ENCODE peak calls at places on chromosomes 6 and 20, in eight cellular contexts. Q is Right ventricle myocardium superior; L is body of pancreas; A is tibial artery; S is stromal cell of bone marrow; R is A549; I is activated CD4-positive, alpha-beta T cell treated with anti-CD3 and anti-CD28 coated beads for 24 hours; V is smooth muscle cell of the brain vasculature. T is an unnamed sample.

GRCh38 chr6:49720372-49720771 is 7.0 kb upstream of the CRISP2 start:
- DNase-seq in R (no peak), Q (no peak), I (no peak), V (no peak), S (no peak), L (no peak), A (no peak), T (no peak)

GRCh38 chr20:48421547-48421946 is 406.3 kb downstream of the PREX1 start:
- DNase-seq in L (no peak), I (no peak), Q (no peak), A (no peak), V (no peak), R (no peak), S (no peak), T (no peak)

GRCh38 chr20:41392871-41393704 is 26.5 kb upstream of the EMILIN3 start:
- DNase-seq in L (peak; percentile 37), A (peak; percentile 57), R (no peak), S (peak; percentile 6), Q (peak; percentile 87), V (no peak), I (no peak), T (no peak)

GRCh38 chr6:46320505-46320904 is 149.7 kb upstream of the ENPP5 start:
- DNase-seq in A (no peak), L (no peak), Q (no peak), V (no peak), S (no peak), R (no peak), I (no peak), T (no peak)

GRCh38 chr6:162032620-162033019 is 694.9 kb downstream of the PRKN start:
- DNase-seq in R (no peak), L (no peak), A (no peak), I (no peak), S (peak; percentile 28), V (peak; percentile 31), Q (no peak), T (no peak)

GRCh38 chr20:33947709-33948295 is 45.9 kb upstream of the RALY start:
- DNase-seq in A (no peak), S (no peak), I (peak; percentile 40), Q (no peak), V (no peak), L (no peak), R (peak; percentile 56), T (peak; percentile 89)

GRCh38 chr20:38200646-38201045 is 35.6 kb upstream of the TGM2 start:
- DNase-seq in I (no peak), R (no peak), L (no peak), V (no peak), A (peak; percentile 15), Q (no peak), S (no peak), T (peak; percentile 4)

GRCh38 chr20:8066662-8067061 is 47.1 kb upstream of the TMX4 start:
- DNase-seq in Q (no peak), R (no peak), V (no peak), A (no peak), L (no peak), I (no peak), S (no peak), T (no peak)

GRCh38 chr6:45112711-45113110 is 215.4 kb upstream of the RUNX2 start:
- DNase-seq in L (no peak), R (no peak), A (no peak), I (no peak), Q (no peak), V (no peak), S (no peak), T (no peak)

GRCh38 chr6:827431-827830 is 134.5 kb upstream of the EXOC2 start:
- DNase-seq in L (no peak), R (no peak), V (no peak), I (no peak), S (no peak), Q (no peak), A (no peak), T (no peak)

GRCh38 chr6:157087974-157088373 is 235.3 kb downstream of the TMEM242 start:
- DNase-seq in V (no peak), Q (no peak), A (no peak), L (peak; percentile 36), R (no peak), S (no peak), I (no peak), T (no peak)

GRCh38 chr6:118708736-118709135 is 57.3 kb upstream of the CEP85L start:
- DNase-seq in L (no peak), Q (no peak), I (no peak), S (peak; percentile 77), A (no peak), V (no peak), R (no peak), T (no peak)

GRCh38 chr6:85449818-85450577 is at the start of gene NT5E:
- DNase-seq in V (no peak), S (peak; percentile 83), Q (peak; percentile 84), A (peak; percentile 83), R (peak; percentile 55), L (peak; percentile 51), I (peak; percentile 18), T (peak; percentile 93)

GRCh38 chr6:27178860-27179259 is 68.6 kb upstream of the PRSS16 start:
- DNase-seq in V (no peak), R (no peak), S (no peak), Q (no peak), L (no peak), I (no peak), A (no peak), T (peak; percentile 28)

GRCh38 chr6:52361945-52362442 is at the start of gene PAQR8:
- DNase-seq in L (peak; percentile 58), I (peak; percentile 70), S (peak; percentile 27), R (peak; percentile 66), A (peak; percentile 52), Q (peak; percentile 88), V (no peak), T (peak; percentile 93)

GRCh38 chr20:20184149-20184548 is 131.8 kb downstream of the CFAP61 start:
- DNase-seq in Q (no peak), L (no peak), A (no peak), R (no peak), S (no peak), I (peak; percentile 7), V (no peak), T (no peak)

GRCh38 chr20:56088381-56088780 is 83.1 kb upstream of the CBLN4 start:
- DNase-seq in S (no peak), R (no peak), A (no peak), L (no peak), I (no peak), V (no peak), Q (no peak), T (no peak)

GRCh38 chr6:38273325-38273724 is 366.4 kb downstream of the BTBD9 start:
- DNase-seq in L (no peak), Q (no peak), R (no peak), A (no peak), V (no peak), S (no peak), I (no peak), T (no peak)

GRCh38 chr6:7991992-7992815 is 72.0 kb downstream of the BLOC1S5 start:
- DNase-seq in V (peak; percentile 53), I (no peak), A (peak; percentile 26), L (no peak), Q (peak; percentile 46), R (peak; percentile 54), S (peak; percentile 69), T (peak; percentile 43)

GRCh38 chr6:28569748-28570147 is 44.1 kb downstream of the GPX5 start:
- DNase-seq in I (no peak), Q (no peak), V (no peak), S (no peak), L (no peak), A (no peak), R (no peak), T (no peak)

GRCh38 chr20:3800256-3800877 is 4.3 kb downstream of the CDC25B start:
- DNase-seq in S (no peak), I (no peak), V (no peak), Q (no peak), A (no peak), R (no peak), L (no peak), T (peak; percentile 55)

GRCh38 chr6:130776287-130776925 is 50.8 kb upstream of the SMLR1 start:
- DNase-seq in L (no peak), S (no peak), Q (no peak), A (no peak), I (no peak), R (no peak), V (no peak), T (no peak)

GRCh38 chr6:81237226-81237625 is 515.3 kb downstream of the TENT5A start:
- DNase-seq in I (no peak), S (no peak), A (no peak), R (no peak), Q (no peak), L (no peak), V (no peak), T (no peak)

GRCh38 chr6:43009124-43009523 is 4.6 kb downstream of the MEA1 start:
- DNase-seq in L (peak; percentile 23), A (no peak), R (no peak), I (no peak), V (no peak), S (no peak), Q (peak; percentile 71), T (peak; percentile 48)

GRCh38 chr6:18242062-18242851 is 22.1 kb downstream of the DEK start:
- DNase-seq in V (no peak), Q (no peak), I (no peak), L (no peak), S (peak; percentile 79), R (no peak), A (no peak), T (no peak)

GRCh38 chr20:11891081-11891826 is 26.4 kb upstream of the BTBD3 start:
- DNase-seq in A (peak; percentile 25), L (peak; percentile 50), I (peak; percentile 4), V (no peak), Q (peak; percentile 74), S (no peak), R (peak; percentile 21), T (no peak)

GRCh38 chr6:159831373-159831679 is 31.2 kb downstream of the PNLDC1 start:
- DNase-seq in I (no peak), V (no peak), A (no peak), Q (no peak), S (no peak), R (no peak), L (peak; percentile 56), T (no peak)

GRCh38 chr6:158648682-158649131 is 1.1 kb upstream of the SYTL3 start:
- DNase-seq in I (no peak), Q (no peak), L (no peak), A (no peak), R (no peak), S (peak; percentile 87), V (no peak), T (no peak)

GRCh38 chr6:143027058-143027457 is 33.6 kb upstream of the AIG1 start:
- DNase-seq in S (no peak), R (no peak), A (peak; percentile 31), L (peak; percentile 47), I (peak; percentile 37), Q (peak; percentile 53), V (no peak), T (peak; percentile 37)

GRCh38 chr6:167559675-167560479 is 235.0 kb downstream of the TTLL2 start:
- DNase-seq in V (no peak), L (peak; percentile 85), I (no peak), R (no peak), S (no peak), Q (no peak), A (no peak), T (no peak)

GRCh38 chr20:56439784-56440291 is 27.8 kb downstream of the CASS4 start:
- DNase-seq in A (no peak), L (peak; percentile 37), S (peak; percentile 44), V (peak; percentile 47), Q (peak; percentile 80), I (no peak), R (no peak), T (no peak)

GRCh38 chr6:33583591-33584155 is 3.6 kb upstream of the BAK1 start:
- DNase-seq in A (no peak), S (no peak), I (no peak), L (no peak), Q (no peak), V (no peak), R (peak; percentile 38), T (peak; percentile 65)

GRCh38 chr6:14472964-14473363 is 355.4 kb downstream of the CD83 start:
- DNase-seq in L (no peak), Q (no peak), V (no peak), S (no peak), R (no peak), I (no peak), A (no peak), T (no peak)

GRCh38 chr6:145569140-145569539 is 166.2 kb downstream of the EPM2A start:
- DNase-seq in V (no peak), Q (no peak), L (no peak), A (no peak), R (no peak), S (no peak), I (no peak), T (no peak)